ENCODE peak calls at places on chromosomes 16 and 17, in six cellular contexts. E, V, S, P, M and H are unnamed samples. For H3K9me3, the result is how much of the 10 kb centered on the place peaks cover.

GRCh38 chr17:49600949-49601348 is 25.3 kb downstream of the NXPH3 start:
- DNase-seq in E (no peak), V (no peak), S (no peak), P (peak), M (no peak), H (no peak)

GRCh38 chr17:51475650-51476221 is 215.4 kb downstream of the UTP18 start:
- DNase-seq in E (no peak), V (no peak), S (no peak), P (no peak), M (no peak), H (no peak)

GRCh38 chr17:71423871-71424546 is 696.8 kb upstream of the SOX9 start:
- DNase-seq in E (no peak), V (no peak), S (no peak), P (peak), M (no peak), H (no peak)

GRCh38 chr17:73510981-73511442 is 133.2 kb downstream of the SDK2 start:
- DNase-seq in E (no peak), V (no peak), S (no peak), P (no peak), M (no peak), H (no peak)

GRCh38 chr16:89704281-89704680 is 2.8 kb upstream of the SPATA2L start:
- DNase-seq in E (no peak), V (no peak), S (no peak), P (no peak), M (no peak), H (no peak)

GRCh38 chr17:40290629-40291296 is 3.1 kb downstream of the CDC6 start:
- DNase-seq in E (no peak), V (peak), S (no peak), P (peak), M (no peak), H (no peak)

GRCh38 chr17:15262291-15263205 is 2.6 kb downstream of the PMP22 start:
- DNase-seq in E (no peak), V (peak), S (peak), P (peak), M (no peak), H (peak)

GRCh38 chr16:4682616-4683254 is 10.6 kb upstream of the NUDT16L1 start:
- DNase-seq in E (no peak), V (no peak), S (no peak), P (peak), M (no peak), H (no peak)

GRCh38 chr17:57773557-57773956 is 28.5 kb upstream of the CCDC182 start:
- DNase-seq in E (no peak), V (no peak), S (no peak), P (no peak), M (no peak), H (no peak)

GRCh38 chr17:75068750-75069149 is 19.0 kb upstream of the SLC16A5 start:
- DNase-seq in E (no peak), V (no peak), S (no peak), P (no peak), M (no peak), H (no peak)

GRCh38 chr17:75073618-75074047 is 14.1 kb upstream of the SLC16A5 start:
- DNase-seq in E (no peak), V (no peak), S (no peak), P (no peak), M (no peak), H (no peak)

GRCh38 chr17:75067856-75068255 is 19.9 kb upstream of the SLC16A5 start:
- DNase-seq in E (peak), V (no peak), S (no peak), P (no peak), M (no peak), H (no peak)

GRCh38 chr17:75065562-75066151 is 18.6 kb downstream of the KCTD2 start:
- DNase-seq in E (no peak), V (no peak), S (no peak), P (peak), M (no peak), H (no peak)

GRCh38 chr17:75069783-75070182 is 18.0 kb upstream of the SLC16A5 start:
- DNase-seq in E (no peak), V (no peak), S (no peak), P (no peak), M (no peak), H (no peak)
- H3K9me3 ChIP-seq in E (under half), V (under half), S (under half), P (under half), M (under half), H (under half)

GRCh38 chr16:84647830-84648594 is at the start of gene KLHL36:
- DNase-seq in E (peak), V (peak), S (no peak), P (no peak), M (no peak), H (no peak)
- H3K27ac ChIP-seq in E (peak), V (peak), S (peak), P (peak), M (no peak), H (peak)

GRCh38 chr17:22463110-22463850 is 771.0 kb downstream of the KCNJ18 start:
- DNase-seq in E (no peak), V (no peak), S (no peak), P (no peak), M (no peak), H (no peak)
- H3K9me3 ChIP-seq in E (under half), V (under half), S (under half), P (under half), M (under half), H (under half)

DNA sequence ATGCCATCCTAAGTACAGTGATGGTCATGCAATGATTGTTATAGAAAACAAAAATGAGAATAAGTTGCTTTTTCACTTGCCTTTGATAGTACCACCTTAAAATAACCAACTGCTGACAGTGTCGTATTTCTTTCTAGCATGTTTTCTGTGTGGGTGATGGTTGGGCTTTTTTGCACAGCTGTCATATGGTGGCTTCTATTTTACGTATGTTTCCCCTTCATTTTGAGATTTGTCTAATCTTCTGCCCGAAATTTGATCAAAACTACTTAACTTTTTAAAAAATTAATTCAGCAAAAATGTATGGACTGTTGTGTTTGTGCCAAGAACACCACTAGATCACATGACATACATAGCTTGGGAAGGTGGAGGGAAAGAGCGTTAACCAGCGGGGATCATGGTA is 90.7 kb downstream of the CLEC16A start:
- DNase-seq in E (no peak), V (no peak), S (no peak), P (no peak), M (no peak), H (no peak)
- H3K27ac ChIP-seq in E (no peak), V (no peak), S (no peak), P (no peak), M (no peak), H (no peak)

DNA sequence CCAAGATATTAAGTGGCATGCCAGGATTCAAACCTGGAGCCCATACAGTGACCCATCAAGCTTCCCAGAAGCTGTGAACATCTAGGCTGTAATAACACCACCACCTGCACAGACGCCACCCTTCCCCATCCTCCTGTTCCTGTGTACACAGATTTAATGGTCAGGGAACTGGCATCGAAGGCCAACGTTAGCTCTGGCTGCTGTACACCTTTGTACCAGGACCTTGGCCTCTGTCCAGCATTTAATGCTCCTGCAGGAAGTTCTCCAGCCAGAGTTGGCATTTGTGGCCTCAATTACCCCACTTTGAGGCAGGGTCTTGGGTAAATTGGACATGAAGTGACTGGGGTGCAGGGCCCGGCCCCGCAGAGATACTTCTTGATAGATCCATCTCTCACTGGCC is 49.3 kb downstream of the SCNN1B start:
- DNase-seq in E (no peak), V (no peak), S (no peak), P (no peak), M (no peak), H (no peak)
- H3K9me3 ChIP-seq in E (under half), V (under half), S (under half), P (under half), M (under half), H (under half)